ENCODE peak calls at places on chromosomes 13 and 19, in five cellular contexts. F, B, C, S and Q are unnamed samples.

GRCh38 chr19:16794456-16794855 is 34.7 kb upstream of the SIN3B start:
- DNase-seq in F (no peak), B (no peak), C (no peak), S (no peak), Q (no peak)

GRCh38 chr13:59111711-59112110 is 1052.0 kb downstream of the DIAPH3 start:
- DNase-seq in F (no peak), B (peak), C (no peak), S (no peak), Q (no peak)

GRCh38 chr13:30880756-30881155 is 25.3 kb upstream of the MEDAG start:
- DNase-seq in F (no peak), B (peak), C (no peak), S (no peak), Q (no peak)

GRCh38 chr13:32164622-32165268 is 133.2 kb downstream of the FRY start:
- DNase-seq in F (no peak), B (peak), C (no peak), S (peak), Q (no peak)

GRCh38 chr13:113729329-113730019 is 29.6 kb upstream of the TMEM255B start:
- DNase-seq in F (no peak), B (no peak), C (peak), S (no peak), Q (no peak)

GRCh38 chr19:15260939-15261338 is 28.7 kb upstream of the EPHX3 start:
- DNase-seq in F (no peak), B (no peak), C (no peak), S (no peak), Q (no peak)

GRCh38 chr13:111944171-111944583 is 122.8 kb upstream of the SOX1 start:
- DNase-seq in F (peak), B (no peak), C (peak), S (no peak), Q (no peak)

GRCh38 chr13:30466841-30467252 is 1.1 kb upstream of the HMGB1 start:
- DNase-seq in F (no peak), B (peak), C (no peak), S (no peak), Q (no peak)

GRCh38 chr13:113861433-113862030 is 2.3 kb downstream of the GAS6 start:
- DNase-seq in F (peak), B (no peak), C (no peak), S (peak), Q (no peak)

GRCh38 chr13:72864142-72865035 is 82.5 kb downstream of the PIBF1 start:
- DNase-seq in F (no peak), B (peak), C (no peak), S (no peak), Q (no peak)

GRCh38 chr13:102974574-102975195 is 91.5 kb downstream of the SLC10A2 start:
- DNase-seq in F (no peak), B (no peak), C (no peak), S (no peak), Q (no peak)

GRCh38 chr13:92821324-92821723 is 405.3 kb upstream of the GPC6 start:
- DNase-seq in F (no peak), B (no peak), C (no peak), S (no peak), Q (no peak)

GRCh38 chr19:16778796-16779411 is 50.3 kb upstream of the SIN3B start:
- DNase-seq in F (no peak), B (peak), C (no peak), S (peak), Q (no peak)

GRCh38 chr13:71871844-71872243 is 4.8 kb upstream of the DACH1 start:
- DNase-seq in F (no peak), B (no peak), C (no peak), S (no peak), Q (no peak)

GRCh38 chr13:100818706-100819105 is 144.1 kb upstream of the TMTC4 start:
- DNase-seq in F (no peak), B (peak), C (no peak), S (no peak), Q (no peak)

DNA sequence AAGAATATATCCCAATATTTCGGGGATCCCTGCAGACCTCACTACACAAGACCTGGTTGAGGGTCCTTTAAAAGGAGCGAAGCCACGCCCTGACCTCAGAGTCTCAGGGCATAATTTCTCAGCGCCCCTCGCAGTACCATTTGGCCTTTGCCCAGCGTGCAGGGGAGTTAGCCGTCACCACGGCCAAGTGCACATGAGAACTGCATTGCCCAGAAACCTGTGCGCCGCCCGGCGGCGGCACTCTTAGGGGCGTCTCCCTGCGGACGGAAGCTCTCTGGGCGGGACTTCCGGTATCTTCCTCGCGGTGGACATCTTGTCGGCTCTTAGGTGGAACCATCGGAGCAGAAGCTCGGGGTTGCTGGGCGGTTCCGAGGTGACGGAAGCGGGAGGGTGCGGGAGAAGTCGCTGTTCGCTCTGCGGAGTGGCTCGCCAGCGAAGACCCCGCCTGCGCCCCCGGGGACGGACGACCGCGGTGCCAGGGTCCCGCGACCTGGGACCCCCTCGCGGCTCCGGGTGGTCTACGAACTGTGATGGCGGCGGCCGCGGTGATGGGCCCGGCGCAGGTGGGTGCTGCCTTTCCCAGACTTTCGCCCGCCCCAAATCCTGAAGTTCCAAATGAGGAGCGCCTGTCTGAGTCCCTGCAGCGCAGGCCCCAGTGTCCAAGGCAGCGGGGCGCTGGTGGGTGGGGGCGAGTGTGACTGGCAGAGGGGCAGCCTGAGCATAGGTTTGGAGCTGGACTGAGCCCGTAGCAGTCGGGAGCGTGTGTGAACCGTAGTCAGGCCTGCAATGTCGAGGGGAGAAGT is at the start of gene ZNF134:
- DNase-seq in F (peak), B (peak), C (peak), S (peak), Q (peak)
- TF ChIP-seq CTCF in F (no peak), B (peak), C (no peak), S (no peak), Q (no peak)

GRCh38 chr19:18002347-18002850 is 5.6 kb upstream of the ARRDC2 start:
- DNase-seq in F (no peak), B (no peak), C (no peak), S (no peak), Q (no peak)
- TF ChIP-seq CTCF in F (no peak), B (no peak), C (no peak), S (no peak), Q (no peak)

DNA sequence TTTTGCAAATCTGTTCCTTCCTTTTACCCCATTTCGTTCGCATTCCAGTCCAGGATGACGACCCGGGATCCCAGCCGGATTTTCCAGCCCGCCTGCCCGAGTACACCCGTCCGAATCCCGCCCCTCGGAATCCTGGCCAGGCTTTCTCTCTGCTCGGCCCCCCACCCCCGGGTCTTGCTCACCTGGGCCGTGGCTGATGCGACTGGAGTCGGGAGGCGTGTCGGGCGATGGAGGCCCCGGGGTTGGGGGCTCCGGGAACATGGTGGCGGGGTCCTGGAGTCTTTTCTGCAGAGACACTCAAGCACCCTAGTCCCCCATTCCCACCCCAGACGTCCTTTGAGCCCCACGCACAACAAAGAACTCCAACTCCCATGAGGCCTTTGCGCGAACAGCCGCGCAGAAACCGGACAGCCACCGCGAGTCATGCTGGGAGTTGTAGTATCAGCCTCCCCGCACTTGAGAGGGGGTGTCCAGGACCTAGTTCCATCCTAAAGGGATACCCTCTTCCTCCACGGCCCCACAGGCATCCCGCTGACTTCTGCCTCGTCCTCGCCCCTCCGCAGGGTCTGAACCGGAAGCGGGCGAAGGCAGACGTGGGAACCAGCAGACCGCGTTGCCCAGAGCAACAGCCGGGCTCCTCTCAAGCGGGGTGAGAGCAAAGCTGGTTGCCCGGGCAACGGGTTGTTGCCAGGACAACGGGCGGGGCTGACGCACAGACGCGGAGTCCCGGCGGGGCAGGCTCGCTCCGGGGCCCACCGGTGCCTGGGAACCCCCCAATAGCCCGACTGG is 1.1 kb downstream of the SYT5 start:
- DNase-seq in F (peak), B (peak), C (peak), S (peak), Q (no peak)
- TF ChIP-seq CTCF in F (no peak), B (no peak), C (no peak), S (no peak), Q (no peak)

DNA sequence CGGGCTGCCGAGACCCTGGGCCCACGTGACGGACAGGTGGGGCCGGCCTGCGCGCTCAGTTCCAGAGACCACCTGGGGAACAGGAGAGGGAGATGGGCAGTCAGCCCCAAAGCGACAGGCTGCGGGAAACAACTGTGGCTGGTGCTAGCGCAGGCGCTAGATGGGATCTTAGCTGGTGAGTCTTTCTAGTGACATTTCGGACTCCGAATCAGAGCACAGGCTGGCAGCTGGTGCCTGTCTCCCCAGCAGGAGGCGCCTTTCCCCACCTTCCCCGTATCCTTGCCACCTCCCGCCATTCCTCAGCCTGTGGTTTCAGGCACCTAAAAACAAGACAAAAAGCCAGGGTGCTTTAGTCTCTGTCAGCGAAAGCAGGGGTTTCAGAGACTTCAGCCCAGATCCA is 19.4 kb upstream of the RANBP3 start:
- DNase-seq in F (no peak), B (no peak), C (no peak), S (no peak), Q (no peak)
- TF ChIP-seq CTCF in F (no peak), B (peak), C (no peak), S (no peak), Q (no peak)

GRCh38 chr19:45133661-45134060 is 27.1 kb downstream of the NKPD1 start:
- DNase-seq in F (no peak), B (no peak), C (no peak), S (no peak), Q (no peak)

GRCh38 chr19:45130236-45130635 is 30.5 kb downstream of the NKPD1 start:
- DNase-seq in F (no peak), B (no peak), C (no peak), S (no peak), Q (no peak)

GRCh38 chr19:45128806-45129205 is 32.0 kb downstream of the NKPD1 start:
- DNase-seq in F (no peak), B (no peak), C (no peak), S (no peak), Q (no peak)

GRCh38 chr19:45128109-45128508 is 32.7 kb downstream of the NKPD1 start:
- DNase-seq in F (no peak), B (no peak), C (no peak), S (no peak), Q (no peak)

DNA sequence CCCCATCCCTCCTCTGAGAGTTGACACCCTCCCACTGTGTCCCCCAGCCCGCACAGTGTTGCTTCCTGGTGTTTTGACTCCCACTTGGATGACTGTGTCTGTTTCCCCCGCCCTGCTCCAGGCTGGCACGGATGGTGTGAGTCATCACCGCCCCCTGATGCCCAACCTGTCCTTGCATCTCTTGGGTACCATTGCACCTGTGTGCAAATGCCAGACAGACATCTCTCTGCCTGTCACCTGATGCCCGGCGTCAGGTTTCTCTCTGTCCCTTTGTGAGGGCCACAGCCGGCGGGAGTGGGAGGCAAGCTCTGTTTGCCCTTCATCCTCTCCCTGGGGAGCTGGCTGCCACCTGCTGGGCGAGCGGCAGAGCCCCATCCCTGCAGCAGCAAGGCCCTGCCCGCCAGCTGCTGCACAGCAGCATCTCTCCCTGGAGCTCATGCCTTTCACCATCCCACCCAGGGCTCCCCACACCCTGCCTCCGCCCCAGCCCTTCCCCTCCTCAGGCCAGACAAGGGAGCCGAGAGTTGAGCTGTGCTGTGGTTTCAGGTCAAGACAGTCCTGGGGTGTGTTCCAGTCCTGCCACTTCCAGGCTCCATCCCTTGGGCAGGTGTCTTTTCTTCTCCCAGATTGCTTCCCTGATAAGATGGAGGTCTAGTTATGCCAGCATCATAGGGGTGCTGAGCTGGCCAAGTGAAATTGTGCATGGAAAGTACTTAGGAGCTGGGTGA is 29.7 kb downstream of the NKPD1 start:
- DNase-seq in F (no peak), B (peak), C (no peak), S (no peak), Q (no peak)
- TF ChIP-seq CTCF in F (no peak), B (peak), C (no peak), S (no peak), Q (no peak)

DNA sequence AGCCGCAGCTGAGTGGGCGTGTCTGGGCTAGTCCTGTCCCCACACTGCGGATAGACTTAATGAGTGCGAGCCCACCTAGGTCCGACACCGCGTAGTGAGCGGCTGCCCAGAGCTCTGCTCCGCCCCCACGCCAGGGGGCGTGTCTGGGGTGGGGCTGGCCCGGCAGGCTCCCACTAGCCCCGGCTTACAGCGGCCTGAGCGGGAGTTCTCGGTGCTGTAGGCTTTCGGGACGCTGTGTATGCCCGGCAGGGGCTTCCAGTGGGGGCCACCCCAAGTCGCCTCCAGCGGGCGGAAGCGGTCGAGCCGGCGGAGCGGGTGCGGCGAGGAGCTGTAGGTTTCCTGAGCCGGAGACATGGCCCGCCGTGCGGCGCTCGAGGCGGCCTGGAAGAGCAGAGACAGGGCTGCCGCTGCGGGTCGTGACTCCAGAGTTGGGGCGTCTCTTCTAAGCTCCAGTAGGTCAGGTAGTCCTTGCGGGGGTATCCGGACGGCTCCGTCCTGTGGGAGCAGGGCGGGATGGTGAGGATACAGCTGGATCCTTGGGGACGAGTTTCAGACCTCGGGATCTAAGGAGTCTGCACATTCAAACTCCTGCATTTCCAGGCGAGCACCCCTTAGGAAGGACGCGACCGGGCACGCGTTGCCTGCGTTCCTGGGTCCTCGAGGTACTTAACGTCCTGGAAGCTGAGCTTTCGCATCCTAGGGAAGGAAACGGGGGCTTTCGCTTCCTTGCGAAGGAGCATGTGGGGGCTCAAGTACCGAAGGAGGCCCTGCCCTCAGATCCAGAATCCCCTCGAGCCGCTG is 1.2 kb downstream of the CGB7 start:
- DNase-seq in F (no peak), B (peak), C (no peak), S (peak), Q (no peak)
- TF ChIP-seq CTCF in F (no peak), B (peak), C (peak), S (no peak), Q (no peak)

DNA sequence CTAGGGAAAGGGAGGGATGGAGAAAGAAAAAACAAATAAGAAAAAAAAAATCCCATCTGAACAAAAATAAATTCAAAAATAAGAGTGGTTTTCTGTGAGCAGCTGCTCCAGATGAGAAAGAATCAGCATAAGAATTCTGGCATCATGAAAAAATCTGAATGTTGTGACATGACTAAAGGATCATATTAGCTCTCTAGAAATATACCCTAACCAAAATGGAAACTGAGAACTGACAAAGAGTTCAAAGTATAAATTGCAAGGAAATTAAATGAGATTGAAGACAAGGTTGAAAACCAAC is 579.0 kb downstream of the UQCRFS1 start:
- DNase-seq in F (no peak), B (no peak), C (no peak), S (no peak), Q (no peak)
- TF ChIP-seq CTCF in F (no peak), B (no peak), C (no peak), S (no peak), Q (no peak)

GRCh38 chr13:49679244-49679643 is 12.0 kb downstream of the EBPL start:
- DNase-seq in F (no peak), B (peak), C (no peak), S (no peak), Q (no peak)
- TF ChIP-seq CTCF in F (no peak), B (peak), C (no peak), S (no peak), Q (no peak)

GRCh38 chr19:36051236-36051635 is 2.8 kb downstream of the THAP8 start:
- DNase-seq in F (no peak), B (no peak), C (no peak), S (no peak), Q (no peak)
- TF ChIP-seq CTCF in F (no peak), B (peak), C (no peak), S (no peak), Q (no peak)